ENCODE peak calls at places on chromosomes 11 and 22, in five cellular contexts. One of them, this sample, is unnamed.

GRCh38 chr11:114379394-114380069 is 20.8 kb downstream of the C11orf71 start:
- DNase-seq in colonic mucosa: no peak
- DNase-seq in fibroblast of lung: no peak
- DNase-seq in adipocyte: no peak
- DNase-seq in PC-3: no peak
- DNase-seq in this sample: no peak

GRCh38 chr11:44693654-44694119 is 33.1 kb upstream of the TSPAN18 start:
- DNase-seq in colonic mucosa: no peak
- DNase-seq in PC-3: no peak
- DNase-seq in fibroblast of lung: no peak
- DNase-seq in adipocyte: no peak
- DNase-seq in this sample: no peak

GRCh38 chr11:64834723-64835615 is 9.5 kb downstream of the CDC42BPG start:
- DNase-seq in fibroblast of lung: peak
- DNase-seq in adipocyte: no peak
- DNase-seq in colonic mucosa: no peak
- DNase-seq in PC-3: peak
- DNase-seq in this sample: no peak

GRCh38 chr11:65419773-65420481 is 2.7 kb upstream of the NEAT1 start:
- DNase-seq in PC-3: peak
- DNase-seq in adipocyte: peak
- DNase-seq in colonic mucosa: peak
- DNase-seq in fibroblast of lung: peak
- DNase-seq in this sample: peak

GRCh38 chr11:975824-976223 is 50.2 kb downstream of the AP2A2 start:
- DNase-seq in colonic mucosa: no peak
- DNase-seq in adipocyte: no peak
- DNase-seq in fibroblast of lung: peak
- DNase-seq in PC-3: no peak
- DNase-seq in this sample: peak

GRCh38 chr11:75031224-75031753 is 42.6 kb downstream of the NEU3 start:
- DNase-seq in adipocyte: peak
- DNase-seq in PC-3: peak
- DNase-seq in fibroblast of lung: peak
- DNase-seq in colonic mucosa: no peak
- DNase-seq in this sample: peak

GRCh38 chr11:69711824-69712801 is 8.3 kb upstream of the FGF19 start:
- DNase-seq in fibroblast of lung: no peak
- DNase-seq in adipocyte: no peak
- DNase-seq in colonic mucosa: no peak
- DNase-seq in PC-3: no peak
- DNase-seq in this sample: no peak

GRCh38 chr11:119121811-119122124 is 388 bp downstream of the HINFP start:
- DNase-seq in fibroblast of lung: no peak
- DNase-seq in PC-3: no peak
- DNase-seq in adipocyte: no peak
- DNase-seq in colonic mucosa: no peak
- DNase-seq in this sample: no peak

GRCh38 chr22:25514436-25514835 is 50.0 kb upstream of the GRK3 start:
- DNase-seq in colonic mucosa: no peak
- DNase-seq in PC-3: peak
- DNase-seq in adipocyte: no peak
- DNase-seq in fibroblast of lung: peak
- DNase-seq in this sample: peak

GRCh38 chr11:33861911-33862310 is 30.0 kb downstream of the LMO2 start:
- DNase-seq in adipocyte: no peak
- DNase-seq in PC-3: no peak
- DNase-seq in fibroblast of lung: no peak
- DNase-seq in colonic mucosa: no peak
- DNase-seq in this sample: no peak

GRCh38 chr11:19433791-19434190 is 193.0 kb upstream of the E2F8 start:
- DNase-seq in colonic mucosa: no peak
- DNase-seq in fibroblast of lung: no peak
- DNase-seq in PC-3: no peak
- DNase-seq in adipocyte: no peak
- DNase-seq in this sample: no peak

GRCh38 chr11:62392944-62393628 is 25.7 kb upstream of the SCGB1A1 start:
- DNase-seq in colonic mucosa: no peak
- DNase-seq in PC-3: peak
- DNase-seq in fibroblast of lung: no peak
- DNase-seq in adipocyte: no peak
- DNase-seq in this sample: no peak

GRCh38 chr11:118437046-118437735 is 899 bp downstream of the KMT2A start:
- DNase-seq in PC-3: peak
- DNase-seq in fibroblast of lung: peak
- DNase-seq in colonic mucosa: peak
- DNase-seq in adipocyte: peak
- DNase-seq in this sample: peak

GRCh38 chr11:117273550-117274289 is 17.4 kb upstream of the BACE1-AS start:
- DNase-seq in adipocyte: peak
- DNase-seq in fibroblast of lung: peak
- DNase-seq in PC-3: no peak
- DNase-seq in colonic mucosa: no peak
- DNase-seq in this sample: peak

GRCh38 chr11:2102132-2102882 is 36.9 kb downstream of the IGF2 start:
- DNase-seq in fibroblast of lung: no peak
- DNase-seq in adipocyte: no peak
- DNase-seq in PC-3: no peak
- DNase-seq in colonic mucosa: peak
- DNase-seq in this sample: no peak

GRCh38 chr11:8652140-8652539 is 30.3 kb downstream of the TRIM66 start:
- DNase-seq in fibroblast of lung: peak
- DNase-seq in colonic mucosa: no peak
- DNase-seq in adipocyte: peak
- DNase-seq in PC-3: peak
- DNase-seq in this sample: peak

DNA sequence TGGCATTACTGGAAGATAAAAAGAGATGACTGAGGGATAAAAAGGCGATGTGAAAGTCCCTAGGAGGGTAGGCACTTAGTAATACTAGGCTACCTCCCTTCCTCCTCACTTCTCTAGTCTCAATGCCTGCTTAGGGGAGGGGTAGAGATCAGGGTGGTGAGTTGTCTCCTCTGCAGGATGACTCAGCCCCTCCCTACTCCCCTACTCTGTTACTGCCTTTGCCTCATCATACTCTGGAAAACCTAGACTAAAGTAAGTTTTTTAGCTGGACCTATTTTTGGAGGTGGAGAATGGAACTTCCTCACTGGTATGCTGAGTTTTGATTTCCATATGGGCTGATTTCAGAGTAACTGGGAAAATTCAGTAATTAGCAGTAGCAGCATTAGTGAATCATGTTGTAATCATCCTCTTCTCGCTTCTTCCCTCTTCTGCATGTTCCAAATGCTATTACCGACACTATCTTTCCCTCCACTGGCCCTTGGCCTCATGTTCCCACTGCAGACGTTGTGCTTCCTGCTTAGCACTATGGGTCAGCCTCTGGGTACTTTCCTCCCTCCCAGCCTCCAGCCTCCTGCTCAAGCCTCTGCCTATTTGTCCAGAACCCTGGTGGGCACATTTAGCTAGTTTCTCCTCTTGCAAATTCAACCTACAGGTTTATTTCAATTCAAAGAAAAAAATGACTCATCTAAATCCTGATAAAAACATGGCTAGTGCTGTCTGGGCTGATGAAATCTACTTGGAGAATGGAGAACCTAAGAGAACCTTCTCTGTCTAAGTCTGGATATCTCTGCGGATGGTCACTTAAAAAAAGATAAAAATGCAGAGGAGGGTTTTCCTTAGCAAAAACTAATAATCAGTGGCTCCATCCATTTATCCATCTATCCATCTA is 281.7 kb downstream of the ST3GAL4 start:
- DNase-seq in colonic mucosa: no peak
- DNase-seq in fibroblast of lung: peak
- DNase-seq in adipocyte: peak
- DNase-seq in PC-3: no peak
- DNase-seq in this sample: peak
- H3K9ac ChIP-seq in colonic mucosa: no peak
- H3K9ac ChIP-seq in fibroblast of lung: no peak
- H3K9ac ChIP-seq in adipocyte: no peak
- H3K9ac ChIP-seq in PC-3: no peak
- H3K9ac ChIP-seq in this sample: no peak

DNA sequence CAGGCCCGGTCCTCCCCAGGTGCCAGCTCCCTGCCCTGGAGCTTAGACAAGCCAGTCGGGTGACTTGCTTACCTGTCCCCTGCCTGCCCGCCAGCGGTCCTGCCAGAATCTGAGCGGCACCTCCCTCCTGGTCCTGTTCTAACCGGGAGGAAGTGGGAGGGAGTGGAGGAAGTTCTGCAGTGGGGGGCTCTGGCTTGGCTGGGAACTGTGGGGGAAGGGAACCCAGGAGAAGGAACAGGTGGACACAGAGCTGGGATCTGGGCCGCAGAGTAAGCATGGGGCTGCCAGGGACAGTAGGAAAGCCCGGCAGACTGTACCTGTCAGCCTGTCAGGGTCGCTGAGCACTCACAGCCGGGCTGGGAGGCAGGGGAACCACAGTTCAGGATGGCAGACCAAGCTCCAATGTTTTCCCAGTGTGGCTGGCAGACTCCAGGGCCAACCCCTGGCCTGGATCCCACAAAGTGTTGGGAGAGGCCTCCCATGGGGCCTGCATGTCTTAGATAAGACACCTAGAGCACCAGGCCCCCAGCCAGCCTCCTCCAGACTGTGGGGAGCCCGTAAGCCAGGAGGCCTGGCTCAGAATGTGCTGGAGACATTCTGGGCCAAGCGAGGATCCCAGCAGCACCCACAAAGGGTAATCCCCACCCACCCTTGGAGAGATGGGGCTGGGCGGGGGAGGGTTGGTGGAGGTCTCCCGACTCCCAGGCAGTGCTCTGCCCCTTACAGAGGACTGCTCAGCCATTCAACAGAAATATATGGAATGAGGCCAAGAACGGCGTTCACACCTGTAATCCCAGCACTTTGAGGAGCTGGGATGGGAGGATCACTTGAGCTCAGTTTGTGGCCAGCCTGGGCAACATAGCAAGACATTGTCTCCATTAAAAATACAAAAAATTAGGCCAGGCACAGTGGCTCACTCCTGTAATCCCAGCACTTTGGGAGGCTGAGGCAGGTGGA is 2.3 kb downstream of the CYB5R3 start:
- DNase-seq in adipocyte: no peak
- DNase-seq in colonic mucosa: peak
- DNase-seq in fibroblast of lung: peak
- DNase-seq in PC-3: no peak
- DNase-seq in this sample: no peak
- H3K9ac ChIP-seq in adipocyte: peak
- H3K9ac ChIP-seq in colonic mucosa: peak
- H3K9ac ChIP-seq in fibroblast of lung: no peak
- H3K9ac ChIP-seq in PC-3: no peak
- H3K9ac ChIP-seq in this sample: no peak

DNA sequence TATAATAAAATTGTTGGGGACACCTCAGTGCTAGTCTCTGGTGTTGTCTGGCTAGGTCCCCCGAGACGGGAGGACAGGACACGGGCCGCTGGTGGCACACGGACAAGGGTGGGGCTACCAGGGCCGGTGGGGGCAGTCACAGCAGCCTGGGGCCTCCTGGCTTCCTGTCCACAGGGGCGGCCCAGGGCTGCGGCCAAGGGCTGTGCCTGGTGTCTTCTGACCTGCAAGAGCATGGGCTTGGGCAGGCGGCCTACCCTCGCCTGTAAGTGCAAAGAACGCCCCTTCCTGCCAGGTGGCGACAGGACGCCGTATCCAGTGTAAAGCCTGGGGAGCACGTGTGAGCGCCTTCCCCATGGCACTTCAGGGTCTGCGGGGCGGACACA is 3.6 kb downstream of the LRFN4 start:
- DNase-seq in adipocyte: no peak
- DNase-seq in PC-3: no peak
- DNase-seq in colonic mucosa: no peak
- DNase-seq in fibroblast of lung: no peak
- DNase-seq in this sample: no peak
- H3K9ac ChIP-seq in adipocyte: no peak
- H3K9ac ChIP-seq in PC-3: no peak
- H3K9ac ChIP-seq in colonic mucosa: no peak
- H3K9ac ChIP-seq in fibroblast of lung: no peak
- H3K9ac ChIP-seq in this sample: no peak

GRCh38 chr11:134504146-134504905 is 92.3 kb upstream of the B3GAT1 start:
- DNase-seq in fibroblast of lung: no peak
- DNase-seq in adipocyte: no peak
- DNase-seq in PC-3: no peak
- DNase-seq in colonic mucosa: no peak
- DNase-seq in this sample: no peak
- H3K9ac ChIP-seq in fibroblast of lung: no peak
- H3K9ac ChIP-seq in adipocyte: no peak
- H3K9ac ChIP-seq in PC-3: no peak
- H3K9ac ChIP-seq in colonic mucosa: no peak
- H3K9ac ChIP-seq in this sample: no peak

DNA sequence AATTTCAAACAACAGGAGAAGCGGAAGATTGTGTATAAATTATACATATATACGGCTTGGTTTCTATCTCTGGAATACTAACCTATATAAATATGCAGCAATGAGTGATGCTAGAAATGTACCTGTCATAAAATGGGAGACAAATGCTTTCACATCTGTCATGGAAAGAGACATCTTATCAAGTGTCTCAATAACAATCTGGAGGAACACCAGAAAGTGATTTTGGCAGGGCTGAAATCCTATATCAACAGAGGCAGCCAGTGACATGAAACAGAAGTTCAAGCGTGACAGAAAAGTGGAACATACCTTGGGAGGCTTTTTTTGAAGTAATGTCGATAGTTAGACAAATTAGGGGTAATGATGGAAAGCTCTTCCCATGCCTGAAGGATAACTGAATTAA is 834.6 kb downstream of the JRKL start:
- DNase-seq in colonic mucosa: no peak
- DNase-seq in adipocyte: no peak
- DNase-seq in PC-3: no peak
- DNase-seq in fibroblast of lung: no peak
- DNase-seq in this sample: no peak
- H3K9ac ChIP-seq in colonic mucosa: no peak
- H3K9ac ChIP-seq in adipocyte: no peak
- H3K9ac ChIP-seq in PC-3: no peak
- H3K9ac ChIP-seq in fibroblast of lung: no peak
- H3K9ac ChIP-seq in this sample: no peak